ENCODE peak calls at places on chromosomes 6 and 20, in five cellular contexts. D is EL, N is posterior cingulate gyrus, R is cardiac muscle cell, A is COLO829. B is an unnamed sample.
A peak's percentile ranks its signal among the peaks of the same experiment; 100 is the strongest.

GRCh38 chr20:35285806-35286076 is 1.2 kb upstream of the EIF6 start:
- DNase-seq in D (no peak), N (no peak), R (no peak), A (no peak), B (no peak)

GRCh38 chr20:61934716-61935530 is 130.8 kb downstream of the TAF4 start:
- DNase-seq in D (no peak), N (no peak), R (no peak), A (no peak), B (no peak)

GRCh38 chr6:45163952-45164766 is 164.0 kb upstream of the RUNX2 start:
- DNase-seq in D (no peak), N (no peak), R (no peak), A (no peak), B (no peak)

GRCh38 chr20:60729119-60729900 is 522.8 kb upstream of the CDH4 start:
- DNase-seq in D (no peak), N (no peak), R (no peak), A (no peak), B (no peak)

GRCh38 chr6:112251170-112251945 is 3.0 kb downstream of the LAMA4 start:
- DNase-seq in D (peak; percentile 34), N (no peak), R (no peak), A (peak; percentile 18), B (no peak)

GRCh38 chr6:53347921-53348435 is 772 bp downstream of the ELOVL5 start:
- DNase-seq in D (peak; percentile 78), N (peak; percentile 66), R (peak; percentile 78), A (no peak), B (peak; percentile 60)

GRCh38 chr6:28960846-28961500 is 37.2 kb upstream of the TRIM27 start:
- DNase-seq in D (no peak), N (no peak), R (no peak), A (no peak), B (no peak)

GRCh38 chr6:73969982-73970960 is 274.3 kb downstream of the CD109 start:
- DNase-seq in D (peak; percentile 73), N (no peak), R (peak; percentile 57), A (peak; percentile 53), B (peak; percentile 23)

GRCh38 chr6:109073344-109074235 is 21.1 kb downstream of the SESN1 start:
- DNase-seq in D (peak; percentile 67), N (no peak), R (peak; percentile 77), A (peak; percentile 32), B (peak; percentile 40)

GRCh38 chr6:1003394-1004160 is 308.3 kb upstream of the FOXQ1 start:
- DNase-seq in D (no peak), N (no peak), R (no peak), A (no peak), B (no peak)

GRCh38 chr6:29631860-29632731 is 887 bp downstream of the GABBR1 start:
- DNase-seq in D (peak; percentile 73), N (peak; percentile 67), R (peak; percentile 77), A (no peak), B (no peak)

GRCh38 chr6:24902782-24903181 is 33.0 kb downstream of the RIPOR2 start:
- DNase-seq in D (peak; percentile 92), N (no peak), R (no peak), A (no peak), B (no peak)

B was measured in HEK293T.